ENCODE peak calls at places on chromosomes 7 and 10, in five cellular contexts. F, C, Y, Z and N are unnamed samples.

GRCh38 chr7:1619152-1620079 is 49.6 kb upstream of the PSMG3 start:
- DNase-seq in F (no peak), C (no peak), Y (no peak), Z (no peak), N (no peak)

GRCh38 chr10:114708717-114709352 is 50.8 kb upstream of the ABLIM1 start:
- DNase-seq in F (no peak), C (no peak), Y (peak), Z (no peak), N (no peak)

GRCh38 chr10:47045331-47045861 is 134.2 kb downstream of the PTPN20 start:
- DNase-seq in F (no peak), C (no peak), Y (no peak), Z (no peak), N (no peak)

GRCh38 chr10:36597921-36598320 is 527.5 kb upstream of the ANKRD30A start:
- DNase-seq in F (no peak), C (no peak), Y (no peak), Z (no peak), N (no peak)

GRCh38 chr10:86141896-86142295 is 224.7 kb downstream of the GRID1 start:
- DNase-seq in F (no peak), C (no peak), Y (no peak), Z (no peak), N (no peak)

GRCh38 chr10:29849434-29849833 is 210.0 kb downstream of the JCAD start:
- DNase-seq in F (no peak), C (no peak), Y (no peak), Z (no peak), N (no peak)

GRCh38 chr10:30366351-30366750 is 17.3 kb upstream of the MTPAP start:
- DNase-seq in F (no peak), C (no peak), Y (no peak), Z (no peak), N (no peak)

GRCh38 chr7:130758429-130759056 is 24.5 kb upstream of the KLF14 start:
- DNase-seq in F (no peak), C (peak), Y (no peak), Z (peak), N (peak)

GRCh38 chr10:131848296-131848695 is 52.5 kb upstream of the PPP2R2D start:
- DNase-seq in F (no peak), C (no peak), Y (no peak), Z (no peak), N (no peak)

GRCh38 chr7:1227071-1227804 is 5.4 kb upstream of the UNCX start:
- DNase-seq in F (no peak), C (no peak), Y (no peak), Z (no peak), N (no peak)

GRCh38 chr7:103447073-103447960 is 1.3 kb upstream of the SLC26A5 start:
- DNase-seq in F (peak), C (peak), Y (no peak), Z (peak), N (peak)

GRCh38 chr10:34814228-34815173 is 595 bp downstream of the PARD3 start:
- DNase-seq in F (no peak), C (no peak), Y (no peak), Z (no peak), N (no peak)

GRCh38 chr7:234712-235553 is 42.6 kb downstream of the FAM20C start:
- DNase-seq in F (no peak), C (peak), Y (no peak), Z (no peak), N (no peak)

GRCh38 chr10:71812016-71812912 is 38.8 kb downstream of the PSAP start:
- DNase-seq in F (peak), C (peak), Y (no peak), Z (no peak), N (peak)

GRCh38 chr10:74056081-74056818 is 58.3 kb downstream of the VCL start:
- DNase-seq in F (peak), C (no peak), Y (no peak), Z (no peak), N (no peak)

GRCh38 chr10:30219977-30220751 is 128.9 kb downstream of the MTPAP start:
- DNase-seq in F (no peak), C (peak), Y (no peak), Z (no peak), N (peak)

GRCh38 chr7:99339595-99339994 is 13.9 kb downstream of the ARPC1A start:
- DNase-seq in F (no peak), C (no peak), Y (no peak), Z (no peak), N (no peak)

GRCh38 chr10:131921191-131921590 is 20.4 kb downstream of the PPP2R2D start:
- DNase-seq in F (no peak), C (peak), Y (no peak), Z (no peak), N (peak)